ENCODE peak calls at places on chromosomes 11 and 22, in five cellular contexts. A, G, C, N and O are unnamed samples.

GRCh38 chr11:28674432-28675076 is 566.4 kb downstream of the METTL15 start:
- DNase-seq in A (no peak), C (no peak), G (peak; percentile 29), N (peak; percentile 68), O (peak; percentile 61)

GRCh38 chr11:17873571-17873970 is 139.0 kb downstream of the KCNC1 start:
- DNase-seq in G (no peak), C (no peak), N (no peak), A (no peak), O (no peak)

GRCh38 chr11:78451371-78452150 is 33.9 kb upstream of the GAB2 start:
- DNase-seq in G (no peak), A (no peak), C (no peak), N (no peak), O (no peak)

GRCh38 chr22:50530280-50530856 is 556 bp upstream of the TYMP start:
- DNase-seq in G (peak; percentile 42), N (peak; percentile 83), A (no peak), C (no peak), O (peak; percentile 90)

GRCh38 chr11:121892131-121892681 is 223.8 kb downstream of the BLID start:
- DNase-seq in C (peak; percentile 67), G (no peak), N (peak; percentile 28), A (no peak), O (peak; percentile 88)

GRCh38 chr11:105469931-105470330 is 139.9 kb upstream of the GRIA4 start:
- DNase-seq in G (no peak), C (no peak), A (no peak), N (no peak), O (no peak)

GRCh38 chr22:41152902-41153301 is 52.2 kb upstream of the L3MBTL2 start:
- DNase-seq in C (no peak), A (no peak), G (no peak), N (no peak), O (no peak)

GRCh38 chr11:84788220-84788619 is 838.9 kb downstream of the DLG2 start:
- DNase-seq in G (no peak), N (no peak), C (no peak), A (no peak), O (no peak)

GRCh38 chr11:12524865-12525264 is 147.5 kb downstream of the PARVA start:
- DNase-seq in C (no peak), N (no peak), A (no peak), G (no peak), O (no peak)

GRCh38 chr11:112835556-112835955 is 125.7 kb upstream of the NCAM1 start:
- DNase-seq in N (no peak), A (no peak), G (peak; percentile 13), C (no peak), O (no peak)

GRCh38 chr11:587978-588380 is 11.7 kb downstream of the PHRF1 start:
- DNase-seq in C (peak; percentile 53), N (peak; percentile 86), A (peak; percentile 69), G (no peak), O (peak; percentile 73)

GRCh38 chr11:120229451-120230424 is 10.2 kb upstream of the POU2F3 start:
- DNase-seq in N (peak; percentile 42), G (no peak), C (no peak), A (no peak), O (no peak)

GRCh38 chr11:77602385-77603105 is 12.8 kb downstream of the AQP11 start:
- DNase-seq in C (peak; percentile 94), A (no peak), G (no peak), N (peak; percentile 83), O (peak; percentile 74)

GRCh38 chr11:15903246-15903645 is 453.1 kb downstream of the SOX6 start:
- DNase-seq in N (no peak), G (no peak), C (peak; percentile 28), A (no peak), O (peak; percentile 61)

GRCh38 chr11:69067200-69067599 is 18.5 kb downstream of the TPCN2 start:
- DNase-seq in N (no peak), G (no peak), A (no peak), C (no peak), O (no peak)

GRCh38 chr22:30979932-30980331 is 10.9 kb downstream of the TUG1 start:
- DNase-seq in G (no peak), A (no peak), N (no peak), C (peak; percentile 16), O (no peak)

GRCh38 chr11:71465054-71465453 is 12.1 kb downstream of the NADSYN1 start:
- DNase-seq in A (no peak), N (no peak), G (no peak), C (no peak), O (no peak)

GRCh38 chr22:31087744-31088215 is 6.7 kb downstream of the SMTN start:
- DNase-seq in C (no peak), G (no peak), A (no peak), N (no peak), O (no peak)

GRCh38 chr11:72470386-72470785 is 36.1 kb upstream of the CLPB start:
- DNase-seq in A (no peak), C (no peak), N (no peak), G (no peak), O (no peak)

GRCh38 chr11:1918436-1919315 is 827 bp upstream of the TNNT3 start:
- DNase-seq in N (no peak), A (no peak), C (no peak), G (no peak), O (peak; percentile 31)